ENCODE peak calls at places on chromosomes 7 and 10, in six cellular contexts. X is brain microvascular endothelial cell, K is activated B cell treated with CpG ODN at 0.5 μM for 24 hours, M is NCI-H2171 treated with DMSO at 0.1 percent for 48 hours, B is occipital lobe, C is omental fat pad. H is an unnamed sample.

GRCh38 chr10:132142396-132143161 is 44.2 kb upstream of the DPYSL4 start:
- DNase-seq in M (peak), B (no peak), K (peak), C (no peak), X (no peak), H (no peak)

GRCh38 chr10:114925675-114926204 is 12.3 kb upstream of the TRUB1 start:
- DNase-seq in C (no peak), X (peak), K (no peak), B (no peak), M (no peak), H (no peak)

GRCh38 chr10:132847856-132848255 is 61.9 kb upstream of the NKX6-2 start:
- DNase-seq in K (no peak), C (no peak), X (no peak), M (no peak), B (no peak), H (no peak)

GRCh38 chr10:103720328-103720963 is 134.9 kb downstream of the SH3PXD2A start:
- DNase-seq in B (no peak), C (no peak), M (peak), K (no peak), X (no peak), H (no peak)

GRCh38 chr10:133199992-133200611 is 29.9 kb upstream of the UTF1 start:
- DNase-seq in X (no peak), C (no peak), B (no peak), K (no peak), M (no peak), H (no peak)

GRCh38 chr10:98260752-98261151 is 7.2 kb downstream of the LOXL4 start:
- DNase-seq in B (no peak), X (no peak), K (no peak), C (no peak), M (no peak), H (no peak)

GRCh38 chr10:53952698-53953097 is 848.3 kb downstream of the PCDH15 start:
- DNase-seq in B (no peak), M (no peak), X (no peak), K (no peak), C (no peak), H (no peak)

GRCh38 chr10:91604936-91605534 is 27.8 kb downstream of the PPP1R3C start:
- DNase-seq in M (no peak), C (no peak), X (peak), K (no peak), B (no peak), H (no peak)

GRCh38 chr7:86733783-86734182 is 90.1 kb downstream of the GRM3 start:
- DNase-seq in X (peak), M (peak), C (no peak), B (no peak), K (no peak), H (no peak)

GRCh38 chr7:104207348-104207730 is 474 bp downstream of the ORC5 start:
- DNase-seq in C (no peak), K (no peak), B (no peak), M (peak), X (no peak), H (no peak)